ENCODE peak calls at places on chromosomes 5 and 9, in four cellular contexts. K, S, X and J are unnamed samples.

GRCh38 chr9:124708633-124709032 is 62.5 kb downstream of the NR6A1 start:
- DNase-seq in K (no peak), S (no peak), X (no peak), J (no peak)

GRCh38 chr9:87140605-87141109 is 193.4 kb upstream of the GAS1 start:
- DNase-seq in K (no peak), S (no peak), X (no peak), J (no peak)

GRCh38 chr9:129876815-129877214 is 41.6 kb downstream of the USP20 start:
- DNase-seq in K (no peak), S (peak; percentile 16), X (no peak), J (no peak)

GRCh38 chr9:113484258-113484730 is 20.8 kb downstream of the RGS3 start:
- DNase-seq in K (no peak), S (no peak), X (no peak), J (peak; percentile 60)

GRCh38 chr9:123073991-123074422 is 40.5 kb downstream of the GPR21 start:
- DNase-seq in K (no peak), S (no peak), X (no peak), J (no peak)

GRCh38 chr5:54573783-54574485 is 56.4 kb downstream of the SNX18 start:
- DNase-seq in K (no peak), S (no peak), X (no peak), J (no peak)

GRCh38 chr5:172142709-172143215 is 45.3 kb downstream of the STK10 start:
- DNase-seq in K (no peak), S (no peak), X (no peak), J (no peak)

GRCh38 chr9:120481248-120481647 is 98.7 kb downstream of the CDK5RAP2 start:
- DNase-seq in K (no peak), S (no peak), X (no peak), J (no peak)

GRCh38 chr9:101246691-101247090 is 138.1 kb downstream of the BAAT start:
- DNase-seq in K (no peak), S (no peak), X (no peak), J (no peak)

GRCh38 chr9:126678989-126679388 is 65.3 kb downstream of the LMX1B start:
- DNase-seq in K (no peak), S (no peak), X (no peak), J (no peak)

GRCh38 chr5:104628906-104629305 is 1066.3 kb upstream of the NUDT12 start:
- DNase-seq in K (no peak), S (no peak), X (no peak), J (no peak)

GRCh38 chr9:35813434-35814105 is 1.3 kb downstream of the HINT2 start:
- DNase-seq in K (no peak), S (no peak), X (no peak), J (no peak)

GRCh38 chr9:126633881-126634558 is 20.3 kb downstream of the LMX1B start:
- DNase-seq in K (no peak), S (no peak), X (no peak), J (no peak)

GRCh38 chr5:1803192-1803591 is 2.0 kb downstream of the NDUFS6 start:
- DNase-seq in K (no peak), S (no peak), X (no peak), J (no peak)

GRCh38 chr5:148685520-148686134 is 31.3 kb upstream of the HTR4 start:
- DNase-seq in K (no peak), S (no peak), X (no peak), J (no peak)

GRCh38 chr5:9035346-9035745 is 510.5 kb downstream of the SEMA5A start:
- DNase-seq in K (no peak), S (no peak), X (no peak), J (no peak)

GRCh38 chr5:113581388-113581787 is 67.9 kb downstream of the YTHDC2 start:
- DNase-seq in K (no peak), S (no peak), X (no peak), J (no peak)

GRCh38 chr5:149930754-149931574 is 13.6 kb downstream of the PDE6A start:
- DNase-seq in K (no peak), S (no peak), X (no peak), J (no peak)

GRCh38 chr9:118751848-118752223 is 617.4 kb downstream of the BRINP1 start:
- DNase-seq in K (no peak), S (no peak), X (no peak), J (no peak)

GRCh38 chr5:144203750-144204596 is 33.3 kb downstream of the KCTD16 start:
- DNase-seq in K (peak; percentile 20), S (no peak), X (peak; percentile 46), J (no peak)

GRCh38 chr5:180282281-180282680 is 9.6 kb downstream of the MAPK9 start:
- DNase-seq in K (no peak), S (no peak), X (no peak), J (no peak)

GRCh38 chr5:167985373-167985772 is 306.1 kb upstream of the WWC1 start:
- DNase-seq in K (no peak), S (no peak), X (no peak), J (no peak)

GRCh38 chr9:14348241-14349140 is 34.5 kb upstream of the NFIB start:
- DNase-seq in K (no peak), S (no peak), X (no peak), J (no peak)

GRCh38 chr5:74378464-74378863 is 262.1 kb downstream of the ENC1 start:
- DNase-seq in K (no peak), S (no peak), X (no peak), J (no peak)

GRCh38 chr5:73338201-73339126 is 110.1 kb downstream of the FOXD1 start:
- DNase-seq in K (no peak), S (no peak), X (no peak), J (no peak)

GRCh38 chr9:21473236-21473635 is 8.9 kb downstream of the IFNE start:
- DNase-seq in K (no peak), S (no peak), X (no peak), J (no peak)

GRCh38 chr9:93812410-93812668 is 142.8 kb downstream of the BARX1 start:
- DNase-seq in K (no peak), S (no peak), X (no peak), J (no peak)

GRCh38 chr5:144189800-144190429 is 19.2 kb downstream of the KCTD16 start:
- DNase-seq in K (no peak), S (peak; percentile 51), X (peak; percentile 75), J (peak; percentile 56)

GRCh38 chr9:121782514-121783110 is 131.2 kb downstream of the DAB2IP start:
- DNase-seq in K (no peak), S (no peak), X (no peak), J (no peak)

GRCh38 chr5:9790276-9790675 is 160.1 kb upstream of the TAS2R1 start:
- DNase-seq in K (no peak), S (no peak), X (no peak), J (no peak)

GRCh38 chr5:89218364-89218763 is 335.4 kb upstream of the MEF2C start:
- DNase-seq in K (no peak), S (no peak), X (no peak), J (no peak)

GRCh38 chr5:55308254-55308836 is 556 bp downstream of the MTREX start:
- DNase-seq in K (no peak), S (no peak), X (no peak), J (no peak)

GRCh38 chr5:72204946-72205345 is 97.7 kb downstream of the MAP1B start:
- DNase-seq in K (no peak), S (no peak), X (no peak), J (no peak)

GRCh38 chr9:113737414-113738271 is 138.5 kb upstream of the ZNF618 start:
- DNase-seq in K (peak; percentile 23), S (no peak), X (peak; percentile 15), J (no peak)

GRCh38 chr5:15020731-15021130 is 149.2 kb upstream of the ANKH start:
- DNase-seq in K (no peak), S (no peak), X (no peak), J (no peak)

GRCh38 chr9:95726756-95727155 is 148.7 kb upstream of the ERCC6L2 start:
- DNase-seq in K (no peak), S (no peak), X (no peak), J (no peak)

GRCh38 chr5:14696057-14696456 is 31.5 kb downstream of the OTULIN start:
- DNase-seq in K (no peak), S (no peak), X (no peak), J (no peak)

GRCh38 chr5:172583931-172584511 is 57.0 kb upstream of the NEURL1B start:
- DNase-seq in K (peak; percentile 65), S (no peak), X (no peak), J (no peak)

GRCh38 chr5:55763736-55764420 is 26.0 kb downstream of the DDX4 start:
- DNase-seq in K (no peak), S (no peak), X (peak; percentile 40), J (no peak)

GRCh38 chr5:157387683-157388093 is 72.3 kb upstream of the NIPAL4 start:
- DNase-seq in K (peak; percentile 59), S (no peak), X (no peak), J (no peak)

GRCh38 chr9:134784612-134785305 is 95.9 kb upstream of the FCN2 start:
- DNase-seq in K (no peak), S (no peak), X (no peak), J (no peak)

GRCh38 chr9:134782921-134783698 is 97.5 kb upstream of the FCN2 start:
- DNase-seq in K (no peak), S (no peak), X (no peak), J (no peak)

GRCh38 chr9:134783699-134784039 is 96.9 kb upstream of the FCN2 start:
- DNase-seq in K (peak; percentile 64), S (no peak), X (no peak), J (no peak)

GRCh38 chr9:134787601-134788531 is 92.7 kb upstream of the FCN2 start:
- DNase-seq in K (no peak), S (no peak), X (no peak), J (no peak)

GRCh38 chr9:134785325-134786108 is 95.1 kb upstream of the FCN2 start:
- DNase-seq in K (no peak), S (no peak), X (no peak), J (no peak)
- H3K4me1 ChIP-seq in K (no peaks in the 10 kb centered on the region), S (no peaks in the 10 kb centered on the region), X (no peaks in the 10 kb centered on the region), J (peaks cover 9% of the 10 kb centered on the region)

GRCh38 chr5:158837908-158838307 is 261.8 kb downstream of the EBF1 start:
- DNase-seq in K (no peak), S (no peak), X (no peak), J (no peak)
- H3K4me1 ChIP-seq in K (no peaks in the 10 kb centered on the region), S (no peaks in the 10 kb centered on the region), X (no peaks in the 10 kb centered on the region), J (no peaks in the 10 kb centered on the region)

GRCh38 chr9:137498720-137499150 is 39.6 kb upstream of the NSMF start:
- DNase-seq in K (no peak), S (peak; percentile 36), X (no peak), J (no peak)
- H3K4me1 ChIP-seq in K (no peaks in the 10 kb centered on the region), S (peaks cover 5% of the 10 kb centered on the region), X (no peaks in the 10 kb centered on the region), J (no peaks in the 10 kb centered on the region)

GRCh38 chr9:89996106-89996505 is 391.3 kb downstream of the GADD45G start:
- DNase-seq in K (no peak), S (no peak), X (no peak), J (no peak)
- H3K4me1 ChIP-seq in K (peaks cover 7% of the 10 kb centered on the region), S (peaks cover 42% of the 10 kb centered on the region), X (no peaks in the 10 kb centered on the region), J (peaks cover 48% of the 10 kb centered on the region)

DNA sequence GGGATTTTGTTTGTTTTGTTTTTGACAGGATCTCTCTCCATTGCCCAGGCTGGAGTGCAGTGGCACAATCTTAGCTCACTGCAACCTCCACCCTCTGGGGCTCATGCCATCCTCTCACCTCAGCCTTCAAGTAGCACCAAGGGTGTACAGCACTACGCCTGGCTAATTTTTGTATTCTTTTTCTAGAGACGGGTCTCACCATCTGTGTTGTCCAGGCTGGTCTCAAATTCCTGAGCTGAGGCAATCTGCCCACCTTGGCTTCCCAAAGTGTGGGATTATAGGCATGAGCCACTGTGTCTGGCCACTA is 7.3 kb downstream of the GCNT1 start:
- DNase-seq in K (no peak), S (no peak), X (no peak), J (no peak)
- H3K4me1 ChIP-seq in K (no peaks in the 10 kb centered on the region), S (peaks cover 8% of the 10 kb centered on the region), X (no peaks in the 10 kb centered on the region), J (no peaks in the 10 kb centered on the region)